ENCODE peak calls at places on chromosomes 16 and 17, in nine cellular contexts. One of them, this sample, is unnamed.

GRCh38 chr17:27265333-27265732 is 28.6 kb upstream of the WSB1 start:
- DNase-seq in RPMI7951: no peak
- DNase-seq in HS-5: no peak
- DNase-seq in osteocyte: no peak
- DNase-seq in lower leg skin: no peak
- DNase-seq in GM23248: no peak
- DNase-seq in A673: no peak
- DNase-seq in thoracic aorta: no peak
- DNase-seq in tibial nerve: no peak
- DNase-seq in this sample: no peak

GRCh38 chr17:17570207-17570797 is 21.2 kb downstream of the PEMT start:
- DNase-seq in thoracic aorta: no peak
- DNase-seq in RPMI7951: peak; percentile 34
- DNase-seq in osteocyte: no peak
- DNase-seq in HS-5: no peak
- DNase-seq in GM23248: peak; percentile 38
- DNase-seq in tibial nerve: no peak
- DNase-seq in A673: no peak
- DNase-seq in lower leg skin: no peak
- DNase-seq in this sample: peak; percentile 42

GRCh38 chr16:15599303-15600070 is 43.5 kb downstream of the MARF1 start:
- DNase-seq in tibial nerve: no peak
- DNase-seq in HS-5: no peak
- DNase-seq in GM23248: peak; percentile 14
- DNase-seq in lower leg skin: no peak
- DNase-seq in RPMI7951: peak; percentile 75
- DNase-seq in thoracic aorta: no peak
- DNase-seq in A673: no peak
- DNase-seq in osteocyte: no peak
- DNase-seq in this sample: no peak

GRCh38 chr17:47423406-47424295 is 99.9 kb downstream of the EFCAB13 start:
- DNase-seq in A673: peak; percentile 1
- DNase-seq in HS-5: no peak
- DNase-seq in thoracic aorta: no peak
- DNase-seq in RPMI7951: no peak
- DNase-seq in osteocyte: no peak
- DNase-seq in GM23248: no peak
- DNase-seq in lower leg skin: no peak
- DNase-seq in tibial nerve: no peak
- DNase-seq in this sample: no peak

GRCh38 chr16:85648782-85649181 is 35.7 kb downstream of the GSE1 start:
- DNase-seq in RPMI7951: no peak
- DNase-seq in tibial nerve: no peak
- DNase-seq in thoracic aorta: no peak
- DNase-seq in HS-5: no peak
- DNase-seq in A673: no peak
- DNase-seq in lower leg skin: no peak
- DNase-seq in GM23248: no peak
- DNase-seq in osteocyte: no peak
- DNase-seq in this sample: no peak

GRCh38 chr17:72297326-72298115 is 176.7 kb downstream of the SOX9 start:
- DNase-seq in thoracic aorta: no peak
- DNase-seq in RPMI7951: peak; percentile 80
- DNase-seq in A673: peak; percentile 62
- DNase-seq in osteocyte: no peak
- DNase-seq in GM23248: peak; percentile 71
- DNase-seq in lower leg skin: no peak
- DNase-seq in HS-5: peak; percentile 49
- DNase-seq in tibial nerve: peak; percentile 57
- DNase-seq in this sample: no peak

GRCh38 chr16:67398546-67399217 is 5.4 kb upstream of the TPPP3 start:
- DNase-seq in tibial nerve: no peak
- DNase-seq in RPMI7951: no peak
- DNase-seq in lower leg skin: peak; percentile 84
- DNase-seq in HS-5: no peak
- DNase-seq in osteocyte: no peak
- DNase-seq in A673: no peak
- DNase-seq in GM23248: no peak
- DNase-seq in thoracic aorta: no peak
- DNase-seq in this sample: no peak

GRCh38 chr17:29155235-29155965 is 24.8 kb downstream of the MYO18A start:
- DNase-seq in lower leg skin: no peak
- DNase-seq in A673: no peak
- DNase-seq in RPMI7951: peak; percentile 92
- DNase-seq in HS-5: no peak
- DNase-seq in tibial nerve: no peak
- DNase-seq in thoracic aorta: no peak
- DNase-seq in osteocyte: no peak
- DNase-seq in GM23248: peak; percentile 80
- DNase-seq in this sample: peak; percentile 47

GRCh38 chr17:16281351-16281750 is 64.3 kb downstream of the PIGL start:
- DNase-seq in HS-5: no peak
- DNase-seq in A673: no peak
- DNase-seq in tibial nerve: no peak
- DNase-seq in osteocyte: no peak
- DNase-seq in thoracic aorta: no peak
- DNase-seq in GM23248: peak; percentile 57
- DNase-seq in RPMI7951: peak; percentile 82
- DNase-seq in lower leg skin: no peak
- DNase-seq in this sample: no peak

GRCh38 chr16:86768999-86769398 is 190.7 kb downstream of the FOXL1 start:
- DNase-seq in tibial nerve: no peak
- DNase-seq in osteocyte: no peak
- DNase-seq in A673: peak; percentile 49
- DNase-seq in thoracic aorta: no peak
- DNase-seq in RPMI7951: peak; percentile 73
- DNase-seq in lower leg skin: no peak
- DNase-seq in HS-5: no peak
- DNase-seq in GM23248: no peak
- DNase-seq in this sample: no peak

GRCh38 chr17:17900615-17901520 is 64.1 kb upstream of the SREBF1 start:
- DNase-seq in osteocyte: peak; percentile 93
- DNase-seq in lower leg skin: peak; percentile 96
- DNase-seq in RPMI7951: peak; percentile 100
- DNase-seq in GM23248: peak; percentile 94
- DNase-seq in thoracic aorta: peak; percentile 47
- DNase-seq in HS-5: peak; percentile 96
- DNase-seq in A673: peak; percentile 69
- DNase-seq in tibial nerve: peak; percentile 94
- DNase-seq in this sample: peak; percentile 84

GRCh38 chr16:53745126-53745525 is 41.2 kb downstream of the FTO start:
- DNase-seq in HS-5: no peak
- DNase-seq in lower leg skin: no peak
- DNase-seq in GM23248: peak; percentile 85
- DNase-seq in osteocyte: no peak
- DNase-seq in A673: peak; percentile 55
- DNase-seq in RPMI7951: peak; percentile 64
- DNase-seq in tibial nerve: no peak
- DNase-seq in thoracic aorta: no peak
- DNase-seq in this sample: no peak

GRCh38 chr17:37743612-37743874 is 1.3 kb downstream of the HNF1B start:
- DNase-seq in HS-5: no peak
- DNase-seq in tibial nerve: no peak
- DNase-seq in lower leg skin: no peak
- DNase-seq in GM23248: no peak
- DNase-seq in thoracic aorta: no peak
- DNase-seq in A673: no peak
- DNase-seq in RPMI7951: no peak
- DNase-seq in osteocyte: no peak
- DNase-seq in this sample: no peak

GRCh38 chr17:80531400-80531799 is 13.2 kb upstream of the RPTOR start:
- DNase-seq in lower leg skin: no peak
- DNase-seq in osteocyte: no peak
- DNase-seq in RPMI7951: no peak
- DNase-seq in tibial nerve: no peak
- DNase-seq in thoracic aorta: no peak
- DNase-seq in GM23248: no peak
- DNase-seq in A673: no peak
- DNase-seq in HS-5: no peak
- DNase-seq in this sample: no peak

GRCh38 chr16:31713945-31714898 is 159.4 kb upstream of the ZNF267 start:
- DNase-seq in RPMI7951: no peak
- DNase-seq in osteocyte: no peak
- DNase-seq in HS-5: no peak
- DNase-seq in lower leg skin: peak; percentile 81
- DNase-seq in GM23248: peak; percentile 37
- DNase-seq in A673: peak; percentile 18
- DNase-seq in tibial nerve: no peak
- DNase-seq in thoracic aorta: no peak
- DNase-seq in this sample: no peak

GRCh38 chr16:50697881-50698767 is 4.7 kb downstream of the NOD2 start:
- DNase-seq in osteocyte: no peak
- DNase-seq in tibial nerve: no peak
- DNase-seq in lower leg skin: peak; percentile 88
- DNase-seq in thoracic aorta: no peak
- DNase-seq in RPMI7951: peak; percentile 89
- DNase-seq in A673: no peak
- DNase-seq in HS-5: no peak
- DNase-seq in GM23248: peak; percentile 44
- DNase-seq in this sample: peak; percentile 45

GRCh38 chr17:77728022-77728671 is 230.4 kb upstream of the TNRC6C start:
- DNase-seq in thoracic aorta: no peak
- DNase-seq in A673: peak; percentile 21
- DNase-seq in HS-5: no peak
- DNase-seq in lower leg skin: peak; percentile 76
- DNase-seq in osteocyte: peak; percentile 57
- DNase-seq in GM23248: peak; percentile 33
- DNase-seq in tibial nerve: peak; percentile 82
- DNase-seq in RPMI7951: peak; percentile 33
- DNase-seq in this sample: peak; percentile 69

GRCh38 chr17:50056217-50056960 is 479 bp downstream of the ITGA3 start:
- DNase-seq in lower leg skin: peak; percentile 93
- DNase-seq in thoracic aorta: no peak
- DNase-seq in HS-5: no peak
- DNase-seq in tibial nerve: no peak
- DNase-seq in RPMI7951: peak; percentile 55
- DNase-seq in GM23248: peak; percentile 80
- DNase-seq in A673: peak; percentile 64
- DNase-seq in osteocyte: no peak
- DNase-seq in this sample: peak; percentile 68

GRCh38 chr17:63552211-63552610 is 1.9 kb downstream of the DCAF7 start:
- DNase-seq in GM23248: peak; percentile 50
- DNase-seq in HS-5: peak; percentile 2
- DNase-seq in RPMI7951: no peak
- DNase-seq in tibial nerve: no peak
- DNase-seq in osteocyte: no peak
- DNase-seq in lower leg skin: no peak
- DNase-seq in A673: no peak
- DNase-seq in thoracic aorta: no peak
- DNase-seq in this sample: no peak

GRCh38 chr17:16969931-16970906 is 1.7 kb downstream of the TNFRSF13B start:
- DNase-seq in RPMI7951: no peak
- DNase-seq in osteocyte: peak; percentile 75
- DNase-seq in lower leg skin: peak; percentile 83
- DNase-seq in A673: no peak
- DNase-seq in thoracic aorta: no peak
- DNase-seq in HS-5: no peak
- DNase-seq in tibial nerve: no peak
- DNase-seq in GM23248: no peak
- DNase-seq in this sample: no peak

GRCh38 chr17:74659898-74660297 is 36.4 kb upstream of the CD300E start:
- DNase-seq in tibial nerve: no peak
- DNase-seq in RPMI7951: no peak
- DNase-seq in thoracic aorta: no peak
- DNase-seq in A673: no peak
- DNase-seq in GM23248: no peak
- DNase-seq in HS-5: no peak
- DNase-seq in lower leg skin: peak; percentile 20
- DNase-seq in osteocyte: no peak
- DNase-seq in this sample: no peak

GRCh38 chr16:70391446-70391845 is 44.7 kb downstream of the DDX19A start:
- DNase-seq in A673: no peak
- DNase-seq in RPMI7951: no peak
- DNase-seq in tibial nerve: no peak
- DNase-seq in GM23248: no peak
- DNase-seq in lower leg skin: no peak
- DNase-seq in thoracic aorta: no peak
- DNase-seq in osteocyte: no peak
- DNase-seq in HS-5: no peak
- DNase-seq in this sample: no peak

GRCh38 chr16:19744670-19745069 is 26.6 kb downstream of the IQCK start:
- DNase-seq in tibial nerve: no peak
- DNase-seq in thoracic aorta: no peak
- DNase-seq in osteocyte: no peak
- DNase-seq in RPMI7951: no peak
- DNase-seq in HS-5: no peak
- DNase-seq in lower leg skin: no peak
- DNase-seq in A673: no peak
- DNase-seq in GM23248: no peak
- DNase-seq in this sample: no peak

GRCh38 chr17:9342225-9342624 is 233.4 kb downstream of the STX8 start:
- DNase-seq in tibial nerve: no peak
- DNase-seq in thoracic aorta: no peak
- DNase-seq in HS-5: no peak
- DNase-seq in lower leg skin: no peak
- DNase-seq in A673: no peak
- DNase-seq in osteocyte: no peak
- DNase-seq in RPMI7951: no peak
- DNase-seq in GM23248: no peak
- DNase-seq in this sample: no peak

GRCh38 chr17:71163121-71163812 is 957.6 kb upstream of the SOX9 start:
- DNase-seq in thoracic aorta: no peak
- DNase-seq in GM23248: no peak
- DNase-seq in tibial nerve: no peak
- DNase-seq in lower leg skin: no peak
- DNase-seq in HS-5: no peak
- DNase-seq in RPMI7951: peak; percentile 69
- DNase-seq in A673: no peak
- DNase-seq in osteocyte: no peak
- DNase-seq in this sample: no peak

GRCh38 chr16:79601092-79601977 is 798 bp upstream of the MAF start:
- DNase-seq in lower leg skin: peak; percentile 92
- DNase-seq in A673: no peak
- DNase-seq in RPMI7951: peak; percentile 49
- DNase-seq in osteocyte: peak; percentile 87
- DNase-seq in HS-5: no peak
- DNase-seq in GM23248: peak; percentile 36
- DNase-seq in thoracic aorta: no peak
- DNase-seq in tibial nerve: peak; percentile 41
- DNase-seq in this sample: peak; percentile 62

GRCh38 chr16:67087291-67087690 is 22.4 kb upstream of the PHAF1 start:
- DNase-seq in RPMI7951: no peak
- DNase-seq in lower leg skin: no peak
- DNase-seq in HS-5: no peak
- DNase-seq in tibial nerve: no peak
- DNase-seq in thoracic aorta: no peak
- DNase-seq in osteocyte: no peak
- DNase-seq in GM23248: no peak
- DNase-seq in A673: no peak
- DNase-seq in this sample: no peak

GRCh38 chr17:1021147-1021546 is 24.2 kb downstream of the TIMM22 start:
- DNase-seq in thoracic aorta: no peak
- DNase-seq in osteocyte: no peak
- DNase-seq in GM23248: no peak
- DNase-seq in A673: no peak
- DNase-seq in HS-5: no peak
- DNase-seq in tibial nerve: no peak
- DNase-seq in lower leg skin: no peak
- DNase-seq in RPMI7951: no peak
- DNase-seq in this sample: no peak

GRCh38 chr17:7440113-7440822 is 956 bp downstream of the FGF11 start:
- DNase-seq in thoracic aorta: no peak
- DNase-seq in osteocyte: no peak
- DNase-seq in HS-5: no peak
- DNase-seq in RPMI7951: peak; percentile 37
- DNase-seq in tibial nerve: no peak
- DNase-seq in GM23248: peak; percentile 31
- DNase-seq in A673: peak; percentile 84
- DNase-seq in lower leg skin: peak; percentile 91
- DNase-seq in this sample: peak; percentile 40

GRCh38 chr17:79950306-79950705 is 85.4 kb downstream of the TBC1D16 start:
- DNase-seq in osteocyte: no peak
- DNase-seq in A673: no peak
- DNase-seq in GM23248: no peak
- DNase-seq in RPMI7951: no peak
- DNase-seq in tibial nerve: no peak
- DNase-seq in HS-5: no peak
- DNase-seq in lower leg skin: peak; percentile 82
- DNase-seq in thoracic aorta: no peak
- DNase-seq in this sample: no peak

GRCh38 chr16:73337371-73337770 is 289.4 kb upstream of the ZFHX3 start:
- DNase-seq in thoracic aorta: no peak
- DNase-seq in RPMI7951: no peak
- DNase-seq in tibial nerve: no peak
- DNase-seq in HS-5: no peak
- DNase-seq in osteocyte: no peak
- DNase-seq in GM23248: peak; percentile 11
- DNase-seq in A673: no peak
- DNase-seq in lower leg skin: no peak
- DNase-seq in this sample: no peak

This sample was measured in uterus.